ENCODE peak calls at places on chromosomes 4 and X, in seven cellular contexts. One of them, this sample, is unnamed.

GRCh38 chr4:165635261-165635838 is 237.7 kb upstream of the TLL1 start:
- DNase-seq in PC-3: no peak
- DNase-seq in BE2C: peak
- DNase-seq in astrocyte of the cerebellum: no peak
- DNase-seq in HL-60: no peak
- DNase-seq in fibroblast of pulmonary artery: no peak
- DNase-seq in mammary epithelial cell: no peak
- DNase-seq in this sample: no peak

GRCh38 chrX:33204889-33205288 is 6.5 kb downstream of the DMD start:
- DNase-seq in HL-60: no peak
- DNase-seq in astrocyte of the cerebellum: no peak
- DNase-seq in BE2C: no peak
- DNase-seq in PC-3: no peak
- DNase-seq in fibroblast of pulmonary artery: no peak
- DNase-seq in mammary epithelial cell: peak
- DNase-seq in this sample: no peak

GRCh38 chrX:110965409-110965808 is 130.6 kb upstream of the PAK3 start:
- DNase-seq in BE2C: no peak
- DNase-seq in PC-3: no peak
- DNase-seq in mammary epithelial cell: peak
- DNase-seq in astrocyte of the cerebellum: no peak
- DNase-seq in HL-60: no peak
- DNase-seq in fibroblast of pulmonary artery: no peak
- DNase-seq in this sample: no peak

GRCh38 chr4:41939016-41939623 is 3.9 kb downstream of the TMEM33 start:
- DNase-seq in fibroblast of pulmonary artery: peak
- DNase-seq in PC-3: peak
- DNase-seq in astrocyte of the cerebellum: no peak
- DNase-seq in mammary epithelial cell: peak
- DNase-seq in BE2C: no peak
- DNase-seq in HL-60: peak
- DNase-seq in this sample: no peak

GRCh38 chr4:189178125-189178746 is 762.4 kb upstream of the FRG1 start:
- DNase-seq in BE2C: no peak
- DNase-seq in fibroblast of pulmonary artery: no peak
- DNase-seq in HL-60: no peak
- DNase-seq in mammary epithelial cell: no peak
- DNase-seq in PC-3: no peak
- DNase-seq in astrocyte of the cerebellum: no peak
- DNase-seq in this sample: no peak

GRCh38 chr4:91127891-91128290 is 1000.7 kb downstream of the CCSER1 start:
- DNase-seq in HL-60: no peak
- DNase-seq in astrocyte of the cerebellum: no peak
- DNase-seq in fibroblast of pulmonary artery: no peak
- DNase-seq in mammary epithelial cell: no peak
- DNase-seq in BE2C: no peak
- DNase-seq in PC-3: no peak
- DNase-seq in this sample: no peak

GRCh38 chrX:42248226-42248625 is 324.9 kb upstream of the CASK start:
- DNase-seq in mammary epithelial cell: peak
- DNase-seq in astrocyte of the cerebellum: no peak
- DNase-seq in PC-3: no peak
- DNase-seq in BE2C: no peak
- DNase-seq in HL-60: peak
- DNase-seq in fibroblast of pulmonary artery: peak
- DNase-seq in this sample: no peak

GRCh38 chrX:124862304-124862703 is 457.4 kb upstream of the TEX13C start:
- DNase-seq in astrocyte of the cerebellum: no peak
- DNase-seq in BE2C: no peak
- DNase-seq in HL-60: no peak
- DNase-seq in mammary epithelial cell: no peak
- DNase-seq in PC-3: no peak
- DNase-seq in fibroblast of pulmonary artery: no peak
- DNase-seq in this sample: no peak

GRCh38 chr4:184471872-184472539 is 2.3 kb downstream of the IRF2 start:
- DNase-seq in PC-3: peak
- DNase-seq in fibroblast of pulmonary artery: peak
- DNase-seq in mammary epithelial cell: no peak
- DNase-seq in HL-60: no peak
- DNase-seq in astrocyte of the cerebellum: no peak
- DNase-seq in BE2C: peak
- DNase-seq in this sample: no peak

GRCh38 chrX:23248187-23248586 is 86.5 kb upstream of the PTCHD1 start:
- DNase-seq in fibroblast of pulmonary artery: no peak
- DNase-seq in astrocyte of the cerebellum: no peak
- DNase-seq in mammary epithelial cell: no peak
- DNase-seq in BE2C: no peak
- DNase-seq in HL-60: no peak
- DNase-seq in PC-3: no peak
- DNase-seq in this sample: no peak

GRCh38 chrX:23251043-23251442 is 83.6 kb upstream of the PTCHD1 start:
- DNase-seq in fibroblast of pulmonary artery: no peak
- DNase-seq in HL-60: no peak
- DNase-seq in PC-3: no peak
- DNase-seq in astrocyte of the cerebellum: no peak
- DNase-seq in BE2C: no peak
- DNase-seq in mammary epithelial cell: no peak
- DNase-seq in this sample: no peak

GRCh38 chrX:23246001-23246400 is 88.6 kb upstream of the PTCHD1 start:
- DNase-seq in fibroblast of pulmonary artery: peak
- DNase-seq in PC-3: peak
- DNase-seq in BE2C: no peak
- DNase-seq in mammary epithelial cell: peak
- DNase-seq in astrocyte of the cerebellum: peak
- DNase-seq in HL-60: no peak
- DNase-seq in this sample: no peak
- H3K4me3 ChIP-seq in fibroblast of pulmonary artery: no peak
- H3K4me3 ChIP-seq in PC-3: no peak
- H3K4me3 ChIP-seq in BE2C: no peak
- H3K4me3 ChIP-seq in mammary epithelial cell: no peak
- H3K4me3 ChIP-seq in astrocyte of the cerebellum: no peak
- H3K4me3 ChIP-seq in HL-60: no peak
- H3K4me3 ChIP-seq in this sample: no peak

GRCh38 chr4:6709230-6710114 is at the start of gene MRFAP1L1:
- DNase-seq in PC-3: peak
- DNase-seq in BE2C: peak
- DNase-seq in fibroblast of pulmonary artery: peak
- DNase-seq in astrocyte of the cerebellum: peak
- DNase-seq in HL-60: peak
- DNase-seq in mammary epithelial cell: peak
- DNase-seq in this sample: peak
- TF ChIP-seq CTCF in PC-3: no peak
- TF ChIP-seq CTCF in BE2C: no peak
- TF ChIP-seq CTCF in fibroblast of pulmonary artery: peak
- TF ChIP-seq CTCF in astrocyte of the cerebellum: peak
- TF ChIP-seq CTCF in HL-60: no peak
- TF ChIP-seq CTCF in mammary epithelial cell: peak
- TF ChIP-seq CTCF in this sample: peak

GRCh38 chr4:7911044-7911578 is 28.6 kb downstream of the AFAP1 start:
- DNase-seq in mammary epithelial cell: peak
- DNase-seq in astrocyte of the cerebellum: no peak
- DNase-seq in BE2C: peak
- DNase-seq in PC-3: no peak
- DNase-seq in HL-60: no peak
- DNase-seq in fibroblast of pulmonary artery: peak
- DNase-seq in this sample: no peak
- H3K4me3 ChIP-seq in mammary epithelial cell: no peak
- H3K4me3 ChIP-seq in astrocyte of the cerebellum: no peak
- H3K4me3 ChIP-seq in BE2C: peak
- H3K4me3 ChIP-seq in PC-3: no peak
- H3K4me3 ChIP-seq in HL-60: no peak
- H3K4me3 ChIP-seq in fibroblast of pulmonary artery: peak
- H3K4me3 ChIP-seq in this sample: no peak

DNA sequence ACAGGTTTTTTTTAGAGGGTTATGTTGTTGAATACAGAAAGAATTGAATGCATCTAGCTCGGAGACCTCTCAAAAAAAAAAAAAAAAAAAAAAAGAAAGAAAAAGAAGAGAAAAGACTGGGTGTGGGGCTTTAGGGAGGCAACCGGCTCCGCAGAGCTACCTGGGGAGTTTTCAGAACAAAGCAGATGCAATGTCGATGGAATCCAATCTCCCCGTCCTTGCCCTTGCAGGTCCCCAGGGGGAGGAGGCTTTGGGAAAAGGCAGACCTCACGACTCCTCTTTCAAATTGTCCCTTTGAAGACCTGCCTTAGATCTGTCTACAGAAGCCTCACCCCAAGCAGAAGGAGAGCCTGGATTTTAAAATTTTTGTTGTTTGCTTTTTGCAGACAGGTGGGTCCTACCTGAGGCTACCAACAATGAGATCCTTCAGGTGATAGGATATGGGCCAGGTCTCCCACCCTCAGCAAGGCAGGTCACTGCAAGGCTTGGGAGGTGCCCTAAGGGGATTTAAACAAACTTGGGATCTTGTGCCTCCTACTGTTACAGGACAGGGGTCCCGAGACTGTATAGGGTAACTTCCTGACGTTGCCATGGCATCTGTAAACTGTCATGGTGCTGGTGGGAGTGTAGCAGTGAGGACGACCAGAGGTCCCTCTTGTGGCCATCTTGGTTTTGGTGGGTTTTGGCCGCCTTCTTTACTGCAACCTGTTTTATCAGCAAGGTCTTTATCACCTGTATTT is 75.2 kb upstream of the PRKX start:
- DNase-seq in astrocyte of the cerebellum: no peak
- DNase-seq in fibroblast of pulmonary artery: no peak
- DNase-seq in BE2C: no peak
- DNase-seq in HL-60: no peak
- DNase-seq in mammary epithelial cell: no peak
- DNase-seq in PC-3: no peak
- DNase-seq in this sample: no peak
- TF ChIP-seq CTCF in astrocyte of the cerebellum: no peak
- TF ChIP-seq CTCF in fibroblast of pulmonary artery: no peak
- TF ChIP-seq CTCF in BE2C: no peak
- TF ChIP-seq CTCF in HL-60: no peak
- TF ChIP-seq CTCF in mammary epithelial cell: no peak
- TF ChIP-seq CTCF in PC-3: no peak
- TF ChIP-seq CTCF in this sample: no peak

DNA sequence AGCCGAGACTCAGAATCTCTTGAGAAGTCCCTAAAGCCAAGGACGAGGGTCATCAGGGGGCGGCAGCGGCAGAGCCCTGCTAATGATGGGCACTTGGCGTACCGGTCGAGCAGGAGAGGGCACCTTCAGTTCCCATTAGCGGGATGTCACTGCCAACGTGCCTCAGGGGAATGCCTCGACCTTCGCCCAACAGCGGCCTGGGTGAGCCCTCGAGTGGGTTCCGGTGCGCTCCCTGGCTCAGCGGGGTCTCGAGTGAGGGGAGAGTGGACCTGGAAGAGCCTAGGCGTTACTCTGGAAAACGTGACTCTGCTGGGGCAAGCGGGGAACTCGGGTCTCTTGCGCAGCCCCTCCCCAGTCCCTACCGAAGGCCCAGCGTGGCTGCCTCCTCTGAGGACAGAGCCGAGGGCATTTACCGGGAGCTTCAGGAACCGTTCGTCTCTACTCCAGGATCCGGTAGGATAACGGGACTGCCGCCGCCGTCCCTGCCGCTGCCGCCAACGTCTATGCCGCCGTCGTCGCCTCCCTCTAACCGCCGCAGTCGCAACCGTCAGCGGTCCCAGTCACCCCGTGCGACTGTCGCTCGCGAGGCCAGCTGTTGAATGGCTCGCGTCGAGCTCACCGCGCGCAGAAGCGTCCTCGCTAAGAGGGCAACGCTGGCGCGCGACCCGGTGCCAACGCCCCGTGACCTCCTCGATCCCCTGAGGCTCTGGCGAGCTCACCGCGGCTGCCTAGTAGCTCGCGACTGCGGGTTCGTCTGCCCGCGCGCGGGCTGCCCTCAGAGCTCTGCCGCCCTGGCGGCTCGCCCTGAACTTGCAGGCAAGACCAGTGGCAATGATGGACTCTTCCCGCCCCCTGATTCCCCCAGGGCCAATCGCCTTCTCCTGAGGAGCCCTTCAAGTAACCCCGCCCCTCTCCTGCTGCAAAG is 37.1 kb downstream of the PGRMC1 start:
- DNase-seq in BE2C: no peak
- DNase-seq in mammary epithelial cell: no peak
- DNase-seq in HL-60: no peak
- DNase-seq in astrocyte of the cerebellum: peak
- DNase-seq in PC-3: no peak
- DNase-seq in fibroblast of pulmonary artery: peak
- DNase-seq in this sample: no peak
- H3K4me3 ChIP-seq in BE2C: no peak
- H3K4me3 ChIP-seq in mammary epithelial cell: no peak
- H3K4me3 ChIP-seq in HL-60: no peak
- H3K4me3 ChIP-seq in astrocyte of the cerebellum: peak
- H3K4me3 ChIP-seq in PC-3: no peak
- H3K4me3 ChIP-seq in fibroblast of pulmonary artery: no peak
- H3K4me3 ChIP-seq in this sample: peak

GRCh38 chrX:10756365-10756915 is 136.1 kb upstream of the MID1 start:
- DNase-seq in fibroblast of pulmonary artery: peak
- DNase-seq in astrocyte of the cerebellum: peak
- DNase-seq in HL-60: no peak
- DNase-seq in BE2C: no peak
- DNase-seq in mammary epithelial cell: peak
- DNase-seq in PC-3: peak
- DNase-seq in this sample: no peak
- TF ChIP-seq CTCF in fibroblast of pulmonary artery: no peak
- TF ChIP-seq CTCF in astrocyte of the cerebellum: no peak
- TF ChIP-seq CTCF in HL-60: no peak
- TF ChIP-seq CTCF in BE2C: no peak
- TF ChIP-seq CTCF in mammary epithelial cell: peak
- TF ChIP-seq CTCF in PC-3: no peak
- TF ChIP-seq CTCF in this sample: no peak

GRCh38 chr4:84221704-84222103 is 277.4 kb downstream of the NKX6-1 start:
- DNase-seq in mammary epithelial cell: no peak
- DNase-seq in astrocyte of the cerebellum: no peak
- DNase-seq in HL-60: no peak
- DNase-seq in BE2C: no peak
- DNase-seq in PC-3: no peak
- DNase-seq in fibroblast of pulmonary artery: no peak
- DNase-seq in this sample: no peak
- H3K4me3 ChIP-seq in mammary epithelial cell: no peak
- H3K4me3 ChIP-seq in astrocyte of the cerebellum: no peak
- H3K4me3 ChIP-seq in HL-60: no peak
- H3K4me3 ChIP-seq in BE2C: no peak
- H3K4me3 ChIP-seq in PC-3: no peak
- H3K4me3 ChIP-seq in fibroblast of pulmonary artery: no peak
- H3K4me3 ChIP-seq in this sample: no peak

GRCh38 chr4:186719925-186720694 is 3.5 kb downstream of the FAT1 start:
- DNase-seq in astrocyte of the cerebellum: peak
- DNase-seq in PC-3: peak
- DNase-seq in BE2C: peak
- DNase-seq in fibroblast of pulmonary artery: peak
- DNase-seq in mammary epithelial cell: peak
- DNase-seq in HL-60: peak
- DNase-seq in this sample: no peak
- TF ChIP-seq CTCF in astrocyte of the cerebellum: peak
- TF ChIP-seq CTCF in PC-3: peak
- TF ChIP-seq CTCF in BE2C: peak
- TF ChIP-seq CTCF in fibroblast of pulmonary artery: peak
- TF ChIP-seq CTCF in mammary epithelial cell: peak
- TF ChIP-seq CTCF in HL-60: peak
- TF ChIP-seq CTCF in this sample: no peak

This sample was measured in dorsolateral prefrontal cortex.